ENCODE peak calls at places on chromosomes 4 and X, in six cellular contexts. One of them, this sample, is unnamed.

GRCh38 chr4:476501-476900 is 22.5 kb downstream of the ZNF721 start:
- DNase-seq in uterus: no peak
- DNase-seq in Peyer's patch: no peak
- DNase-seq in lower lobe of right lung: no peak
- DNase-seq in HCT116: no peak
- DNase-seq in MM.1S: no peak
- DNase-seq in this sample: peak; percentile 27

GRCh38 chr4:73408181-73408867 is 4.2 kb downstream of the ALB start:
- DNase-seq in uterus: no peak
- DNase-seq in Peyer's patch: no peak
- DNase-seq in lower lobe of right lung: no peak
- DNase-seq in HCT116: no peak
- DNase-seq in MM.1S: no peak
- DNase-seq in this sample: no peak

GRCh38 chr4:148923881-148924280 is 481.7 kb upstream of the NR3C2 start:
- DNase-seq in uterus: no peak
- DNase-seq in Peyer's patch: no peak
- DNase-seq in lower lobe of right lung: no peak
- DNase-seq in HCT116: no peak
- DNase-seq in MM.1S: no peak
- DNase-seq in this sample: no peak

GRCh38 chr4:118836763-118837507 is 1.0 kb upstream of the SEC24D start:
- DNase-seq in uterus: no peak
- DNase-seq in Peyer's patch: no peak
- DNase-seq in lower lobe of right lung: no peak
- DNase-seq in HCT116: no peak
- DNase-seq in MM.1S: no peak
- DNase-seq in this sample: no peak

GRCh38 chr4:100657187-100657586 is 139.4 kb upstream of the EMCN start:
- DNase-seq in uterus: no peak
- DNase-seq in Peyer's patch: no peak
- DNase-seq in lower lobe of right lung: no peak
- DNase-seq in HCT116: no peak
- DNase-seq in MM.1S: no peak
- DNase-seq in this sample: no peak

GRCh38 chr4:112036881-112037280 is 108.4 kb upstream of the FAM241A start:
- DNase-seq in uterus: no peak
- DNase-seq in Peyer's patch: no peak
- DNase-seq in lower lobe of right lung: no peak
- DNase-seq in HCT116: no peak
- DNase-seq in MM.1S: no peak
- DNase-seq in this sample: no peak

GRCh38 chr4:142164767-142165500 is 528.6 kb downstream of the IL15 start:
- DNase-seq in uterus: no peak
- DNase-seq in Peyer's patch: no peak
- DNase-seq in lower lobe of right lung: no peak
- DNase-seq in HCT116: no peak
- DNase-seq in MM.1S: no peak
- DNase-seq in this sample: no peak

GRCh38 chrX:50768801-50769200 is 45.2 kb downstream of the SHROOM4 start:
- DNase-seq in uterus: no peak
- DNase-seq in Peyer's patch: no peak
- DNase-seq in lower lobe of right lung: no peak
- DNase-seq in HCT116: no peak
- DNase-seq in MM.1S: no peak
- DNase-seq in this sample: no peak

GRCh38 chr4:84258905-84259830 is 239.9 kb downstream of the NKX6-1 start:
- DNase-seq in uterus: no peak
- DNase-seq in Peyer's patch: no peak
- DNase-seq in lower lobe of right lung: no peak
- DNase-seq in HCT116: peak; percentile 13
- DNase-seq in MM.1S: peak; percentile 51
- DNase-seq in this sample: no peak

GRCh38 chr4:71009796-71010588 is 16.5 kb downstream of the DCK start:
- DNase-seq in uterus: no peak
- DNase-seq in Peyer's patch: no peak
- DNase-seq in lower lobe of right lung: no peak
- DNase-seq in HCT116: peak; percentile 39
- DNase-seq in MM.1S: peak; percentile 58
- DNase-seq in this sample: peak; percentile 47

GRCh38 chr4:155271557-155271956 is 63.1 kb downstream of the NPY2R start:
- DNase-seq in uterus: no peak
- DNase-seq in Peyer's patch: no peak
- DNase-seq in lower lobe of right lung: no peak
- DNase-seq in HCT116: peak; percentile 18
- DNase-seq in MM.1S: no peak
- DNase-seq in this sample: peak; percentile 3

GRCh38 chr4:56049428-56050212 is 100.9 kb downstream of the CEP135 start:
- DNase-seq in uterus: no peak
- DNase-seq in Peyer's patch: peak; percentile 62
- DNase-seq in lower lobe of right lung: peak; percentile 45
- DNase-seq in HCT116: peak; percentile 19
- DNase-seq in MM.1S: peak; percentile 36
- DNase-seq in this sample: no peak

GRCh38 chr4:182881928-182882327 is 35.3 kb downstream of the DCTD start:
- DNase-seq in uterus: no peak
- DNase-seq in Peyer's patch: no peak
- DNase-seq in lower lobe of right lung: no peak
- DNase-seq in HCT116: no peak
- DNase-seq in MM.1S: no peak
- DNase-seq in this sample: no peak

GRCh38 chr4:112083587-112084347 is 61.5 kb upstream of the FAM241A start:
- DNase-seq in uterus: no peak
- DNase-seq in Peyer's patch: no peak
- DNase-seq in lower lobe of right lung: no peak
- DNase-seq in HCT116: no peak
- DNase-seq in MM.1S: no peak
- DNase-seq in this sample: no peak

GRCh38 chrX:153593811-153594500 is 5.0 kb downstream of the CCNQ start:
- DNase-seq in uterus: no peak
- DNase-seq in Peyer's patch: peak; percentile 5
- DNase-seq in lower lobe of right lung: peak; percentile 1
- DNase-seq in HCT116: no peak
- DNase-seq in MM.1S: no peak
- DNase-seq in this sample: no peak

GRCh38 chr4:109946120-109946519 is 33.4 kb downstream of the EGF start:
- DNase-seq in uterus: no peak
- DNase-seq in Peyer's patch: no peak
- DNase-seq in lower lobe of right lung: no peak
- DNase-seq in HCT116: no peak
- DNase-seq in MM.1S: no peak
- DNase-seq in this sample: no peak

GRCh38 chr4:44632089-44632488 is 19.3 kb downstream of the YIPF7 start:
- DNase-seq in uterus: no peak
- DNase-seq in Peyer's patch: no peak
- DNase-seq in lower lobe of right lung: no peak
- DNase-seq in HCT116: no peak
- DNase-seq in MM.1S: no peak
- DNase-seq in this sample: no peak

GRCh38 chr4:17763931-17764330 is 17.5 kb downstream of the FAM184B start:
- DNase-seq in uterus: no peak
- DNase-seq in Peyer's patch: no peak
- DNase-seq in lower lobe of right lung: no peak
- DNase-seq in HCT116: no peak
- DNase-seq in MM.1S: no peak
- DNase-seq in this sample: no peak

GRCh38 chr4:17761062-17761461 is 20.4 kb downstream of the FAM184B start:
- DNase-seq in uterus: no peak
- DNase-seq in Peyer's patch: no peak
- DNase-seq in lower lobe of right lung: no peak
- DNase-seq in HCT116: no peak
- DNase-seq in MM.1S: no peak
- DNase-seq in this sample: no peak

GRCh38 chr4:17763352-17763890 is 18.0 kb downstream of the FAM184B start:
- DNase-seq in uterus: no peak
- DNase-seq in Peyer's patch: no peak
- DNase-seq in lower lobe of right lung: no peak
- DNase-seq in HCT116: no peak
- DNase-seq in MM.1S: no peak
- DNase-seq in this sample: no peak

GRCh38 chr4:17760602-17761001 is 20.8 kb downstream of the FAM184B start:
- DNase-seq in uterus: no peak
- DNase-seq in Peyer's patch: no peak
- DNase-seq in lower lobe of right lung: no peak
- DNase-seq in HCT116: no peak
- DNase-seq in MM.1S: no peak
- DNase-seq in this sample: no peak

GRCh38 chr4:17762705-17763104 is 18.7 kb downstream of the FAM184B start:
- DNase-seq in uterus: no peak
- DNase-seq in Peyer's patch: no peak
- DNase-seq in lower lobe of right lung: no peak
- DNase-seq in HCT116: no peak
- DNase-seq in MM.1S: no peak
- DNase-seq in this sample: peak; percentile 82
- TF ChIP-seq CTCF in uterus: no peak
- TF ChIP-seq CTCF in Peyer's patch: no peak
- TF ChIP-seq CTCF in lower lobe of right lung: peak; percentile 21
- TF ChIP-seq CTCF in HCT116: peak; percentile 37
- TF ChIP-seq CTCF in MM.1S: peak; percentile 24
- TF ChIP-seq CTCF in this sample: peak; percentile 75

GRCh38 chrX:46059316-46059715 is 485.9 kb downstream of the ZNF674 start:
- DNase-seq in uterus: no peak
- DNase-seq in Peyer's patch: no peak
- DNase-seq in lower lobe of right lung: no peak
- DNase-seq in HCT116: no peak
- DNase-seq in MM.1S: no peak
- DNase-seq in this sample: no peak
- H3K27ac ChIP-seq in uterus: no peak overlapping the region
- H3K27ac ChIP-seq in Peyer's patch: no peak overlapping the region
- H3K27ac ChIP-seq in lower lobe of right lung: no peak overlapping the region
- H3K27ac ChIP-seq in HCT116: no peak overlapping the region
- H3K27ac ChIP-seq in MM.1S: no peak overlapping the region
- H3K27ac ChIP-seq in this sample: no peak overlapping the region

GRCh38 chrX:9529223-9529622 is 64.4 kb downstream of the TBL1X start:
- DNase-seq in uterus: no peak
- DNase-seq in Peyer's patch: no peak
- DNase-seq in lower lobe of right lung: no peak
- DNase-seq in HCT116: no peak
- DNase-seq in MM.1S: no peak
- DNase-seq in this sample: no peak
- H3K4me1 ChIP-seq in uterus: no peaks in the 10 kb centered on the region
- H3K4me1 ChIP-seq in Peyer's patch: no peaks in the 10 kb centered on the region
- H3K4me1 ChIP-seq in lower lobe of right lung: no peaks in the 10 kb centered on the region
- H3K4me1 ChIP-seq in HCT116: peaks cover 8% of the 10 kb centered on the region
- H3K4me1 ChIP-seq in MM.1S: no peaks in the 10 kb centered on the region
- H3K4me1 ChIP-seq in this sample: no peaks in the 10 kb centered on the region

GRCh38 chr4:87848622-87849351 is 16.0 kb downstream of the MEPE start:
- DNase-seq in uterus: peak; percentile 66
- DNase-seq in Peyer's patch: no peak
- DNase-seq in lower lobe of right lung: peak; percentile 48
- DNase-seq in HCT116: peak; percentile 51
- DNase-seq in MM.1S: peak; percentile 76
- DNase-seq in this sample: no peak
- TF ChIP-seq CTCF in uterus: peak; percentile 68
- TF ChIP-seq CTCF in Peyer's patch: peak; percentile 44
- TF ChIP-seq CTCF in lower lobe of right lung: peak; percentile 61
- TF ChIP-seq CTCF in HCT116: peak; percentile 58
- TF ChIP-seq CTCF in MM.1S: peak; percentile 60
- TF ChIP-seq CTCF in this sample: peak; percentile 69